ENCODE peak calls at places on chromosomes 2 and 18, in eight cellular contexts. O is body of pancreas; P is left ventricle myocardium superior; X is activated T-cell treated with anti-CD3 and anti-CD28 coated beads for 1 hour; M is central memory CD4-positive, alpha-beta T cell; A is NCI-H2081; Z is H7; T is activated effector memory CD4-positive, alpha-beta T cell treated with Interleukin-2 at 50 U/mL for 16 hours. F is an unnamed sample.

GRCh38 chr18:23958036-23958435 is 56.5 kb upstream of the TTC39C start:
- DNase-seq in O (peak; percentile 22), P (peak; percentile 90), X (no peak), M (no peak), A (no peak), Z (no peak), T (no peak), F (peak; percentile 91)

GRCh38 chr2:61090386-61090921 is 24.8 kb downstream of the SANBR start:
- DNase-seq in O (no peak), P (no peak), X (no peak), M (no peak), A (no peak), Z (no peak), T (no peak), F (no peak)

GRCh38 chr2:125656190-125656589 is 999.8 kb upstream of the GYPC start:
- DNase-seq in O (no peak), P (no peak), X (no peak), M (no peak), A (no peak), Z (no peak), T (no peak), F (no peak)

GRCh38 chr18:61474918-61475317 is 141.7 kb downstream of the CDH20 start:
- DNase-seq in O (no peak), P (no peak), X (no peak), M (no peak), A (no peak), Z (no peak), T (no peak), F (no peak)

GRCh38 chr18:55534547-55534946 is 53.4 kb downstream of the TCF4 start:
- DNase-seq in O (no peak), P (no peak), X (no peak), M (no peak), A (no peak), Z (no peak), T (no peak), F (no peak)

GRCh38 chr2:88067189-88067588 is 436 bp upstream of the SMYD1 start:
- DNase-seq in O (no peak), P (peak; percentile 61), X (no peak), M (no peak), A (no peak), Z (no peak), T (no peak), F (no peak)

GRCh38 chr2:88692187-88692586 is 714 bp downstream of the RPIA start:
- DNase-seq in O (peak; percentile 46), P (peak; percentile 35), X (no peak), M (peak; percentile 22), A (no peak), Z (peak; percentile 33), T (peak; percentile 5), F (no peak)

GRCh38 chr2:65281626-65282351 is 54.2 kb downstream of the ACTR2 start:
- DNase-seq in O (peak; percentile 39), P (peak; percentile 40), X (no peak), M (no peak), A (no peak), Z (peak; percentile 43), T (no peak), F (no peak)

GRCh38 chr18:36158261-36158867 is 28.7 kb downstream of the ELP2 start:
- DNase-seq in O (no peak), P (no peak), X (no peak), M (no peak), A (no peak), Z (no peak), T (no peak), F (no peak)

GRCh38 chr2:10742666-10743065 is 21.2 kb downstream of the ATP6V1C2 start:
- DNase-seq in O (no peak), P (no peak), X (no peak), M (no peak), A (no peak), Z (no peak), T (no peak), F (no peak)

GRCh38 chr2:71100195-71100964 is 29.6 kb downstream of the MCEE start:
- DNase-seq in O (peak; percentile 74), P (peak; percentile 53), X (peak; percentile 20), M (peak; percentile 21), A (no peak), Z (peak; percentile 80), T (peak; percentile 9), F (peak; percentile 82)

GRCh38 chr2:43220982-43221659 is 5.3 kb downstream of the ZFP36L2 start:
- DNase-seq in O (peak; percentile 73), P (peak; percentile 81), X (no peak), M (peak; percentile 45), A (no peak), Z (peak; percentile 81), T (no peak), F (no peak)

GRCh38 chr2:96869824-96870630 is at the start of gene SEMA4C:
- DNase-seq in O (peak; percentile 58), P (peak; percentile 83), X (peak; percentile 48), M (peak; percentile 67), A (peak; percentile 39), Z (peak; percentile 90), T (peak; percentile 54), F (peak; percentile 67)

GRCh38 chr2:69939722-69940121 is 21.7 kb downstream of the ASPRV1 start:
- DNase-seq in O (no peak), P (no peak), X (no peak), M (no peak), A (no peak), Z (no peak), T (no peak), F (no peak)

GRCh38 chr2:32464441-32464840 is 107.6 kb downstream of the BIRC6 start:
- DNase-seq in O (no peak), P (no peak), X (no peak), M (no peak), A (no peak), Z (no peak), T (no peak), F (no peak)

GRCh38 chr2:229169751-229170150 is 101.3 kb downstream of the PID1 start:
- DNase-seq in O (peak; percentile 15), P (no peak), X (no peak), M (no peak), A (no peak), Z (no peak), T (no peak), F (no peak)

GRCh38 chr2:45616663-45617411 is 5.8 kb upstream of the SRBD1 start:
- DNase-seq in O (no peak), P (no peak), X (no peak), M (no peak), A (no peak), Z (no peak), T (no peak), F (no peak)

GRCh38 chr18:38867680-38868079 is 1302.1 kb upstream of the CELF4 start:
- DNase-seq in O (no peak), P (no peak), X (no peak), M (no peak), A (no peak), Z (no peak), T (no peak), F (no peak)

GRCh38 chr2:168587302-168587701 is 131.2 kb downstream of the CERS6 start:
- DNase-seq in O (no peak), P (no peak), X (no peak), M (no peak), A (no peak), Z (no peak), T (no peak), F (no peak)

GRCh38 chr18:677951-678363 is 20.5 kb downstream of the TYMS start:
- DNase-seq in O (no peak), P (no peak), X (no peak), M (no peak), A (no peak), Z (no peak), T (no peak), F (no peak)

GRCh38 chr18:3525870-3526420 is 76.0 kb downstream of the TGIF1 start:
- DNase-seq in O (no peak), P (no peak), X (peak; percentile 2), M (peak; percentile 66), A (no peak), Z (no peak), T (peak; percentile 8), F (peak; percentile 88)

GRCh38 chr18:13910986-13911385 is 4.3 kb downstream of the MC2R start:
- DNase-seq in O (no peak), P (no peak), X (no peak), M (no peak), A (no peak), Z (no peak), T (no peak), F (no peak)

GRCh38 chr2:202378661-202379338 is 2.7 kb downstream of the BMPR2 start:
- DNase-seq in O (no peak), P (no peak), X (no peak), M (no peak), A (no peak), Z (no peak), T (no peak), F (no peak)

GRCh38 chr2:96556441-96557330 is 20.1 kb downstream of the ARID5A start:
- DNase-seq in O (peak; percentile 62), P (no peak), X (no peak), M (no peak), A (no peak), Z (no peak), T (no peak), F (peak; percentile 22)

GRCh38 chr18:55354795-55355194 is 233.2 kb downstream of the TCF4 start:
- DNase-seq in O (no peak), P (no peak), X (no peak), M (no peak), A (no peak), Z (no peak), T (no peak), F (no peak)

GRCh38 chr2:95278637-95279225 is 4.5 kb downstream of the PROM2 start:
- DNase-seq in O (no peak), P (no peak), X (no peak), M (no peak), A (no peak), Z (no peak), T (no peak), F (no peak)

GRCh38 chr2:41414486-41415230 is 633.2 kb upstream of the PKDCC start:
- DNase-seq in O (no peak), P (peak; percentile 10), X (no peak), M (no peak), A (peak; percentile 68), Z (peak; percentile 23), T (no peak), F (no peak)

GRCh38 chr18:22667158-22667557 is 249.4 kb upstream of the CTAGE1 start:
- DNase-seq in O (no peak), P (no peak), X (no peak), M (no peak), A (no peak), Z (no peak), T (no peak), F (no peak)

GRCh38 chr2:177239934-177240600 is 24.5 kb downstream of the NFE2L2 start:
- DNase-seq in O (peak; percentile 77), P (no peak), X (no peak), M (peak; percentile 48), A (no peak), Z (no peak), T (no peak), F (no peak)

GRCh38 chr2:85396531-85397470 is 13.4 kb downstream of the CAPG start:
- DNase-seq in O (no peak), P (no peak), X (no peak), M (no peak), A (no peak), Z (no peak), T (no peak), F (no peak)

GRCh38 chr2:62194558-62195420 is 1.1 kb upstream of the B3GNT2 start:
- DNase-seq in O (no peak), P (peak; percentile 42), X (no peak), M (no peak), A (no peak), Z (no peak), T (no peak), F (no peak)

GRCh38 chr18:46278481-46279465 is 174.6 kb downstream of the HAUS1 start:
- DNase-seq in O (no peak), P (no peak), X (no peak), M (no peak), A (no peak), Z (no peak), T (no peak), F (no peak)

GRCh38 chr2:234949762-234950434 is 1.9 kb upstream of the SH3BP4 start:
- DNase-seq in O (no peak), P (no peak), X (no peak), M (no peak), A (no peak), Z (no peak), T (no peak), F (no peak)

GRCh38 chr2:170660406-170660805 is 54.7 kb upstream of the SP5 start:
- DNase-seq in O (peak; percentile 28), P (no peak), X (no peak), M (no peak), A (no peak), Z (no peak), T (no peak), F (no peak)